ENCODE peak calls at places on chromosomes 7 and 10, in six cellular contexts. J is lower lobe of right lung, I is RWPE1, D is foreskin fibroblast, R is left ventricle myocardium inferior, X is HFF-Myc. T is an unnamed sample.

GRCh38 chr10:77179015-77179695 is 458.5 kb downstream of the KCNMA1 start:
- DNase-seq in J (no peak), I (peak), D (peak), R (no peak), X (peak), T (no peak)

GRCh38 chr10:69344591-69345244 is 66.4 kb downstream of the HK1 start:
- DNase-seq in J (no peak), I (no peak), D (no peak), R (no peak), X (no peak), T (no peak)

GRCh38 chr10:53579773-53580172 is 807.2 kb upstream of the MBL2 start:
- DNase-seq in J (no peak), I (no peak), D (no peak), R (no peak), X (no peak), T (no peak)

GRCh38 chr10:95462740-95463667 is 98.2 kb downstream of the SORBS1 start:
- DNase-seq in J (no peak), I (no peak), D (no peak), R (no peak), X (no peak), T (no peak)

GRCh38 chr10:129914153-129914855 is 49.8 kb downstream of the EBF3 start:
- DNase-seq in J (no peak), I (no peak), D (no peak), R (no peak), X (no peak), T (no peak)

GRCh38 chr10:31118561-31118960 is 86.9 kb upstream of the ZNF438 start:
- DNase-seq in J (no peak), I (no peak), D (no peak), R (no peak), X (no peak), T (peak)

GRCh38 chr10:70131560-70131937 is 1.1 kb downstream of the AIFM2 start:
- DNase-seq in J (no peak), I (no peak), D (no peak), R (no peak), X (no peak), T (no peak)

GRCh38 chr10:29105516-29106215 is 183.2 kb upstream of the LYZL1 start:
- DNase-seq in J (no peak), I (peak), D (no peak), R (no peak), X (no peak), T (peak)

GRCh38 chr7:118794419-118794818 is 569.9 kb downstream of the ANKRD7 start:
- DNase-seq in J (no peak), I (no peak), D (no peak), R (no peak), X (no peak), T (no peak)

GRCh38 chr7:158547817-158548216 is 39.8 kb downstream of the PTPRN2 start:
- DNase-seq in J (peak), I (no peak), D (no peak), R (no peak), X (no peak), T (no peak)

GRCh38 chr10:73865459-73866442 is 8.6 kb downstream of the CAMK2G start:
- DNase-seq in J (peak), I (no peak), D (no peak), R (peak), X (no peak), T (no peak)

GRCh38 chr7:141220263-141220662 is 146.4 kb downstream of the TMEM178B start:
- DNase-seq in J (no peak), I (no peak), D (no peak), R (no peak), X (no peak), T (peak)

GRCh38 chr7:98976396-98977185 is 98.3 kb downstream of the TRRAP start:
- DNase-seq in J (no peak), I (no peak), D (no peak), R (no peak), X (no peak), T (no peak)

GRCh38 chr7:94022550-94022949 is 18.4 kb upstream of the BET1 start:
- DNase-seq in J (no peak), I (no peak), D (no peak), R (no peak), X (no peak), T (no peak)

GRCh38 chr7:107089627-107090026 is 45.1 kb downstream of the PRKAR2B start:
- DNase-seq in J (no peak), I (no peak), D (no peak), R (no peak), X (no peak), T (no peak)

DNA sequence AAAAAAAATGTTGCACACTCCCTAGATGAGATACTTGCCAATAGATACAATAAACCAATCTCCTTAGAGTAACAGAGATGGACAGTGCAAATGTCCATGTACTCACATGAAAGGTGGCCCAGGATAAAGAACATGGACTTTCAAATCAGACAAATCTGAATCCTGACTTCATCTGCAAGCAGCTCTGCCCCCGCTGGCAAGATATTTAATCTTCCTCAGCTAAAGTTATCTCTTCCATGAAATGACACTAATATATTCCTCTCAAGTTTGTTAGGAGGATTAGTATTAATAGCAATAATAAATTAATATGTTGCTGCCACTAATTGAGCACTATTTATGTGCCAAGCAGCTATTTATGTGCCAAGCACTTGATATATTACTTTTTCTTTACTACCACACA is 148.6 kb upstream of the YAE1 start:
- DNase-seq in J (no peak), I (no peak), D (no peak), R (no peak), X (no peak), T (no peak)
- TF ChIP-seq CTCF in J (no peak), I (peak), D (no peak), R (no peak), X (no peak), T (no peak)

GRCh38 chr10:93039721-93040120 is 20.9 kb upstream of the CYP26C1 start:
- DNase-seq in J (no peak), I (peak), D (peak), R (no peak), X (no peak), T (no peak)
- TF ChIP-seq CTCF in J (peak), I (no peak), D (peak), R (peak), X (peak), T (no peak)

GRCh38 chr10:103982639-103983038 is 15.7 kb downstream of the SLK start:
- DNase-seq in J (no peak), I (no peak), D (no peak), R (no peak), X (no peak), T (peak)
- TF ChIP-seq CTCF in J (no peak), I (no peak), D (peak), R (peak), X (peak), T (no peak)

DNA sequence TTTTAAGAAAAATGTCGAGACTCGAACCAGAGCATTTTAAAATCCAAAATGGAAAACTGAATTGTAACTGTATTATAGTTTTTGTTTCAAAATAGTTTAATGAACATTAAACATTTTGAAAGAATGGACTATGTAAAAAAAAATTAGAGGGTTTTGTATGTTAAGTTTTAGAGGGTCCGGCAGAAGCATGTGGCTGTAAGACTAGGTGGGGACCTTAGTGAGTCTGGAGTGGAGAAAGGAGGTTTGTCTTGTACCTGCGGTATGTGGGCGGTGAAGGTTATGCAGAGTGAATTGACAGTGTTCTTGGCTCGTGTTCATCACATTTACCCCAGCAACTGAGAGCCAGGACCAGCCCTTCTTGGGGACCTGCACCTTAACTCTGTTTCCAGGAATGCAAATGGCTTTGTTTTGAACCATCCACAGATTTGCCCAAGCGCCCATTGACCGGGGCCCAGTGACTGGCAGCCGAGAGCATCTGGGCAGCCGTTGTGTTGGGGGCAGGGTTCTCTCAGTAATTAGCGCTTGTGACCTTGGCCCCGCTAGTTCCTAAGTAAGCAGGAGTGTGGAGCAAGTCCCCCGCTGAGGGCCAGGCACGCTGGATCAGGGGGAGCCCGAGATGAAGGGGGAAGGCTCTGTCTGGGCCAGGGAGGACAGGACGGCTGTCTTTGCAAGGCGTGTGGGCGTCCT is 1.4 kb upstream of the KLF6 start:
- DNase-seq in J (peak), I (no peak), D (no peak), R (no peak), X (no peak), T (peak)
- TF ChIP-seq CTCF in J (no peak), I (no peak), D (no peak), R (no peak), X (no peak), T (no peak)

GRCh38 chr10:3999642-4000041 is 214.6 kb upstream of the KLF6 start:
- DNase-seq in J (no peak), I (no peak), D (no peak), R (no peak), X (no peak), T (no peak)

GRCh38 chr10:3995302-3996210 is 210.5 kb upstream of the KLF6 start:
- DNase-seq in J (no peak), I (no peak), D (peak), R (no peak), X (peak), T (no peak)

GRCh38 chr10:3992374-3993178 is 207.6 kb upstream of the KLF6 start:
- DNase-seq in J (no peak), I (no peak), D (no peak), R (no peak), X (no peak), T (no peak)

DNA sequence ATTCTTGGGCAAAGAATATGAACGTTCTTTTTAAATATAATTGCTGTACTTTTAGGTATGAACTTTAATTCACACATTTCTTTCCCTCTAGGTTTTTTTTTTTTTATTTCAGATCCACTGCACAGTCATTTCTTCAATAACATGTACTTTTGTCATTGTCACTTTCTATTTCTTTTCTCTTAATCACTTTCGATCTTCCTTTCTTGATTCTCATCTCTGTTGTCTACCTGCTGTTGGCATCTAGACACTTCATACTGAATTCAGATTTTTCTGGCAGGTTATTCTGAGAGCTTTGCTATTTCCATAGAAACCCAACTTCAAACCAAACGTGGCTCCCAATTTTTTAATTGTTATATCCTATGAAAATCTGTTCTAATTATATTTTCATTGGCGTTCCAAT is 211.7 kb upstream of the KLF6 start:
- DNase-seq in J (no peak), I (no peak), D (no peak), R (no peak), X (no peak), T (no peak)
- TF ChIP-seq CTCF in J (no peak), I (no peak), D (no peak), R (no peak), X (no peak), T (no peak)

GRCh38 chr10:84820596-84820995 is 492.2 kb downstream of the CCSER2 start:
- DNase-seq in J (no peak), I (no peak), D (no peak), R (no peak), X (no peak), T (no peak)

GRCh38 chr10:84824525-84824924 is 496.1 kb downstream of the CCSER2 start:
- DNase-seq in J (no peak), I (no peak), D (no peak), R (no peak), X (no peak), T (no peak)

GRCh38 chr10:84822926-84823325 is 494.5 kb downstream of the CCSER2 start:
- DNase-seq in J (no peak), I (no peak), D (no peak), R (no peak), X (no peak), T (no peak)

GRCh38 chr10:84818956-84819355 is 490.6 kb downstream of the CCSER2 start:
- DNase-seq in J (no peak), I (no peak), D (no peak), R (no peak), X (no peak), T (no peak)

DNA sequence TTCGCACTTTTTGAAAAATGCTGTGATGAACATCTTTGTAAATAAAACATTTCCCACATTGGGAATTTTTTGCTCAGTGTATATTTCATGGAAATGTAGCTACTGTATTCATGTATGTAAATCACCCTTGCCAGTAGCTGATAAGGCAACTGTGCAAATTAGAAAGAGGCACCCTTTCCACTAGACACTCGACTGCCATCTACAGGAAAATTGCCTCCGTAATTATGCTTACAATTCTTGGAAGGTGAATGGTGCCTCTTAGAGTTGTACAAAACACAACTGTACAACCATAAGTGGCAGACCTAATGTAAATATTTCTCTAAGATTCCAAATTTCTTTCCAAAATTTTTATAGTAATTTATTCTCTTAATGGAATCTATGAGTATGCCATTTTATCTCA is 491.7 kb downstream of the CCSER2 start:
- DNase-seq in J (no peak), I (no peak), D (no peak), R (no peak), X (no peak), T (peak)
- TF ChIP-seq CTCF in J (no peak), I (peak), D (no peak), R (no peak), X (no peak), T (no peak)